ENCODE peak calls at places on chromosomes 11 and 22, in nine cellular contexts. B, V, U, N, O, I, R, X and E are unnamed samples.

GRCh38 chr11:6825333-6825744 is 20.1 kb upstream of the OR10A5 start:
- DNase-seq in V (no peak), R (no peak), O (no peak), N (no peak), B (no peak), X (no peak), U (no peak), I (no peak), E (no peak)

GRCh38 chr11:63914896-63915681 is 1.9 kb downstream of the RCOR2 start:
- DNase-seq in R (no peak), B (peak; percentile 28), N (no peak), I (no peak), X (no peak), V (no peak), U (no peak), O (no peak), E (no peak)

GRCh38 chr22:47355776-47356432 is 593.5 kb downstream of the TBC1D22A start:
- DNase-seq in U (no peak), I (no peak), X (no peak), V (no peak), R (no peak), B (no peak), O (no peak), N (no peak), E (no peak)

GRCh38 chr22:38416621-38417251 is 38.3 kb downstream of the KCNJ4 start:
- DNase-seq in R (no peak), V (no peak), I (peak; percentile 43), B (no peak), O (no peak), X (no peak), N (no peak), U (no peak), E (no peak)

GRCh38 chr11:113647856-113648255 is 58.3 kb downstream of the TMPRSS5 start:
- DNase-seq in O (no peak), N (no peak), X (no peak), R (no peak), U (no peak), B (no peak), V (no peak), I (no peak), E (no peak)

GRCh38 chr22:25485626-25486545 is 78.6 kb upstream of the GRK3 start:
- DNase-seq in R (no peak), I (no peak), V (no peak), X (no peak), U (no peak), B (no peak), O (no peak), N (no peak), E (peak; percentile 37)

GRCh38 chr11:17923213-17923612 is 89.6 kb downstream of the SERGEF start:
- DNase-seq in U (no peak), B (no peak), N (no peak), I (no peak), X (no peak), V (no peak), R (no peak), O (peak; percentile 77), E (no peak)

GRCh38 chr11:45021692-45022130 is 71.0 kb upstream of the TP53I11 start:
- DNase-seq in B (peak; percentile 63), N (peak; percentile 49), X (peak; percentile 34), I (peak; percentile 90), R (peak; percentile 89), V (no peak), O (peak; percentile 25), U (no peak), E (no peak)

GRCh38 chr22:39459681-39460080 is 2.9 kb downstream of the MGAT3 start:
- DNase-seq in R (no peak), B (no peak), X (no peak), N (no peak), V (no peak), U (no peak), O (no peak), I (no peak), E (no peak)

GRCh38 chr22:39457546-39458442 is 982 bp downstream of the MGAT3 start:
- DNase-seq in O (peak; percentile 44), N (no peak), I (no peak), V (no peak), B (peak; percentile 60), R (no peak), U (no peak), X (no peak), E (peak; percentile 43)

GRCh38 chr22:39458443-39459083 is 1.8 kb downstream of the MGAT3 start:
- DNase-seq in V (no peak), N (no peak), X (no peak), I (no peak), U (no peak), B (no peak), R (no peak), O (no peak), E (no peak)

GRCh38 chr22:39456262-39457046 is at the start of gene MGAT3:
- DNase-seq in R (no peak), B (no peak), N (no peak), V (no peak), O (no peak), U (no peak), I (no peak), X (no peak), E (no peak)

GRCh38 chr22:39457047-39457545 is 284 bp downstream of the MGAT3 start:
- DNase-seq in N (no peak), X (no peak), I (no peak), O (no peak), B (peak; percentile 66), V (no peak), R (no peak), U (no peak), E (no peak)
- H3K4me3 ChIP-seq in N (no peak overlapping the region), X (peak overlapping the region; percentile 34), I (peak overlapping the region; percentile 51), O (peak overlapping the region; percentile 90), B (peak overlapping the region; percentile 85), V (no peak overlapping the region), R (peak overlapping the region; percentile 49), U (no peak overlapping the region), E (peak overlapping the region; percentile 79)

GRCh38 chr22:20428496-20429253 is 8.9 kb downstream of the SCARF2 start:
- DNase-seq in N (no peak), R (no peak), V (no peak), X (no peak), B (no peak), O (no peak), U (no peak), I (peak; percentile 60), E (no peak)

GRCh38 chr22:20430641-20431519 is 6.7 kb downstream of the SCARF2 start:
- DNase-seq in X (no peak), N (peak; percentile 40), U (no peak), R (no peak), V (no peak), O (peak; percentile 80), B (peak; percentile 93), I (peak; percentile 80), E (peak; percentile 76)

GRCh38 chr22:20429254-20430100 is 8.1 kb downstream of the SCARF2 start:
- DNase-seq in B (peak; percentile 87), X (no peak), U (no peak), N (peak; percentile 91), R (no peak), I (peak; percentile 67), V (no peak), O (peak; percentile 61), E (peak; percentile 73)

GRCh38 chr22:20431520-20432237 is 5.9 kb downstream of the SCARF2 start:
- DNase-seq in X (no peak), N (no peak), O (no peak), I (peak; percentile 66), U (no peak), R (no peak), V (no peak), B (peak; percentile 37), E (no peak)

GRCh38 chr22:20430101-20430640 is 7.5 kb downstream of the SCARF2 start:
- DNase-seq in X (no peak), N (no peak), O (no peak), I (peak; percentile 58), B (no peak), R (no peak), V (no peak), U (no peak), E (no peak)
- H3K4me3 ChIP-seq in X (no peak overlapping the region), N (peak overlapping the region; percentile 27), O (no peak overlapping the region), I (no peak overlapping the region), B (peak overlapping the region; percentile 42), R (no peak overlapping the region), V (no peak overlapping the region), U (no peak overlapping the region), E (no peak overlapping the region)

GRCh38 chr11:14539867-14540475 is 19.8 kb upstream of the PSMA1 start:
- DNase-seq in R (no peak), V (no peak), U (no peak), B (no peak), X (no peak), O (no peak), I (no peak), N (no peak), E (peak; percentile 16)

GRCh38 chr11:14541180-14541579 is 21.0 kb upstream of the PSMA1 start:
- DNase-seq in V (no peak), R (no peak), N (no peak), U (no peak), I (no peak), O (no peak), X (no peak), B (no peak), E (no peak)

GRCh38 chr11:14538271-14538925 is 18.2 kb upstream of the PSMA1 start:
- DNase-seq in N (no peak), X (no peak), U (no peak), V (no peak), B (no peak), O (no peak), R (no peak), I (no peak), E (no peak)

GRCh38 chr11:14537134-14537599 is 17.0 kb upstream of the PSMA1 start:
- DNase-seq in X (no peak), N (peak; percentile 53), R (peak; percentile 25), B (peak; percentile 50), V (no peak), I (no peak), O (peak; percentile 38), U (peak; percentile 31), E (peak; percentile 55)

DNA sequence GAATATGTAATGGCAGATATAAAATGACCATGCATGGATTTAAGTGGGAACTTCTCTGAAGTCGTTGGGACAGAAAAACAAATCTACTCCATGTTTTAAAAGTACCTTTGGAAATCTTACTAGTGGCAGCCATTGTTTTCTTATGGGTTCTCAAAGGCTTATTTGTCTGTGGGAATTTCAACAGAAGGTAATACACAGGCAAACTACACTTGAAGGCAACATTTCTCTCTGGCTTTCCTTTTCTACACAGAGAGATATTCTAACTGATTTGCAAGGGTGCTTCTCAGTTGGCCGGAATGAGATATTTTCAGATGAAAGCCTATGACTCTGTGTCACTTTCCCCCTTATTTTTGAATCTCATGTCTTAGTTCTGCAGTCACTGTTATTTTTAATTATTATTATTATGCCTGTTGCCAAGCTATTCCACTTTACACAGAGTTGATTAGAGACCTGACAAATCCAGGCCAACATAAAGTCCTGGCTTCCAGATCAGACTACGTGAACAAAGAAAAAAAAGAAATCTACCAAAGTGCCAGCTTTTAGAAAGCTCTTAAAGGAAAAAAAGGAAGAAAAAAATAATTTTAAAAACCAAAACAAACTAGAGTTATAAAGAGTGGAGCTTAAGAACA is 18.9 kb upstream of the PSMA1 start:
- DNase-seq in B (no peak), O (no peak), U (no peak), R (no peak), X (no peak), V (no peak), I (no peak), N (no peak), E (no peak)
- H3K4me3 ChIP-seq in B (no peak overlapping the region), O (no peak overlapping the region), U (no peak overlapping the region), R (no peak overlapping the region), X (no peak overlapping the region), V (no peak overlapping the region), I (no peak overlapping the region), N (no peak overlapping the region), E (no peak overlapping the region)

GRCh38 chr11:65594991-65595920 is at the start of gene KCNK7:
- DNase-seq in X (no peak), B (no peak), U (no peak), R (no peak), N (no peak), O (no peak), V (no peak), I (peak; percentile 65), E (no peak)

GRCh38 chr11:65593518-65594414 is 1.8 kb downstream of the KCNK7 start:
- DNase-seq in X (no peak), N (no peak), I (peak; percentile 75), O (peak; percentile 55), V (no peak), B (peak; percentile 73), U (no peak), R (no peak), E (peak; percentile 64)

GRCh38 chr11:65591939-65592814 is 3.4 kb downstream of the KCNK7 start:
- DNase-seq in N (peak; percentile 75), V (no peak), O (peak; percentile 69), U (no peak), X (no peak), I (peak; percentile 76), B (peak; percentile 87), R (peak; percentile 63), E (no peak)

GRCh38 chr11:65590240-65590738 is 5.3 kb downstream of the KCNK7 start:
- DNase-seq in B (no peak), I (peak; percentile 84), X (no peak), N (no peak), R (no peak), O (no peak), U (no peak), V (no peak), E (no peak)

GRCh38 chr11:65592840-65593517 is 2.6 kb downstream of the KCNK7 start:
- DNase-seq in N (no peak), R (no peak), U (no peak), I (no peak), B (no peak), X (no peak), O (no peak), V (no peak), E (no peak)
- H3K4me3 ChIP-seq in N (peak overlapping the region; percentile 17), R (no peak overlapping the region), U (no peak overlapping the region), I (no peak overlapping the region), B (peak overlapping the region; percentile 54), X (no peak overlapping the region), O (no peak overlapping the region), V (no peak overlapping the region), E (no peak overlapping the region)